ENCODE peak calls at places on chromosomes 4 and X, in four cellular contexts. O is transverse colon; W is CD8-positive, alpha-beta T cell; N is endodermal cell. R is an unnamed sample. For H3K9me3, H3K4me1 and H3K36me3, the result is how much of the 10 kb centered on the place peaks cover.

GRCh38 chr4:156676116-156676851 is 295.3 kb downstream of the PDGFC start:
- DNase-seq in N (no peak), W (no peak), O (no peak), R (no peak)

GRCh38 chr4:112190684-112191083 is 40.9 kb upstream of the AP1AR start:
- DNase-seq in O (no peak), W (no peak), N (no peak), R (no peak)

GRCh38 chrX:45329217-45329616 is 128.5 kb upstream of the DIPK2B start:
- DNase-seq in W (no peak), O (no peak), N (no peak), R (no peak)

GRCh38 chrX:77299549-77299948 is 147.6 kb upstream of the FGF16 start:
- DNase-seq in N (no peak), O (no peak), W (no peak), R (no peak)

GRCh38 chr4:48570646-48571220 is 80.7 kb downstream of the ZAR1 start:
- DNase-seq in N (no peak), W (no peak), O (no peak), R (no peak)

GRCh38 chr4:47862297-47862696 is 24.4 kb upstream of the CORIN start:
- DNase-seq in O (no peak), W (no peak), N (no peak), R (no peak)

GRCh38 chr4:53365121-53365485 is 758 bp downstream of the SCFD2 start:
- DNase-seq in W (no peak), O (no peak), N (no peak), R (no peak)

GRCh38 chrX:151699746-151700145 is 4.5 kb downstream of the PRRG3 start:
- DNase-seq in N (no peak), W (no peak), O (no peak), R (no peak)

GRCh38 chrX:72301781-72302180 is 3.9 kb downstream of the CITED1 start:
- DNase-seq in N (no peak), O (no peak), W (no peak), R (no peak)

GRCh38 chr4:76697129-76697803 is 200.7 kb downstream of the SOWAHB start:
- DNase-seq in W (no peak), O (no peak), N (no peak), R (no peak)

GRCh38 chr4:3826247-3827172 is 60.3 kb downstream of the ADRA2C start:
- DNase-seq in N (no peak), W (no peak), O (no peak), R (no peak)

GRCh38 chr4:87853891-87854290 is 21.1 kb downstream of the MEPE start:
- DNase-seq in N (no peak), W (no peak), O (no peak), R (no peak)

GRCh38 chr4:26874110-26874509 is 13.5 kb downstream of the STIM2 start:
- DNase-seq in O (no peak), N (peak), W (no peak), R (no peak)

GRCh38 chr4:19177616-19178015 is 1074.1 kb upstream of the SLIT2 start:
- DNase-seq in N (no peak), W (no peak), O (no peak), R (no peak)

GRCh38 chr4:78735697-78736096 is 40.5 kb upstream of the BMP2K start:
- DNase-seq in N (no peak), W (no peak), O (no peak), R (no peak)

GRCh38 chr4:25229804-25230203 is 4.0 kb upstream of the PI4K2B start:
- DNase-seq in N (no peak), W (no peak), O (no peak), R (no peak)

GRCh38 chr4:25221377-25221776 is 12.5 kb upstream of the PI4K2B start:
- DNase-seq in N (no peak), O (no peak), W (no peak), R (no peak)

DNA sequence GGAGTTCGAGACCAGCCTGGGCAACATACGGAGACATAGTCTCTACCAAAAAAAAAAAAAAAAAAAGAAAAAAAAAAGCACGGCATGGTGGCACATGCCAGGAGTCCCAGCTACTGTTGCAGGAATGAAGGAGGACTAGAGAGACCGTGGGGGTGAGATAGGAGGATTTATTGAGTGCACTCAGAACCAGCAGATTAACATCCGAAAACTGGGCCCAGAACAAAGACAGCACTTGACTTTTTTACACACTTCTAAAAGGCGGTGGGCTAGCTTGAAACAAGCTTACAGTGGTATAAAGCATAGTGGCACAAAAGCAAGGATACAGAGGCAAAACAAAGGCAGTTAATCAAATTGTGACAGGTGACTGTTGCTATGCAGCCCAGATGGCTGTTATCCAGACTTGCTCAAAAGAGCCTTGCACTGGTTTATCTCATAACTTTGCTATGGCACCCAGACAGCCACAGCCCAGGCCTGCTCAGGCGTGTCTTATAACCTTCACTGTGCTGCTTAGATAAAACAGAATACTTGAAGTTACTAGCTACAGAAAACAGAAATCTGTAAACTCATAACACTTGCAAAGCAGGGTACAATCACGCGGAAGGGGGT is 10.0 kb upstream of the PI4K2B start:
- DNase-seq in W (no peak), N (peak), O (no peak), R (no peak)
- H3K9me3 ChIP-seq in W (under half), N (half or more), O (under half), R (under half)

DNA sequence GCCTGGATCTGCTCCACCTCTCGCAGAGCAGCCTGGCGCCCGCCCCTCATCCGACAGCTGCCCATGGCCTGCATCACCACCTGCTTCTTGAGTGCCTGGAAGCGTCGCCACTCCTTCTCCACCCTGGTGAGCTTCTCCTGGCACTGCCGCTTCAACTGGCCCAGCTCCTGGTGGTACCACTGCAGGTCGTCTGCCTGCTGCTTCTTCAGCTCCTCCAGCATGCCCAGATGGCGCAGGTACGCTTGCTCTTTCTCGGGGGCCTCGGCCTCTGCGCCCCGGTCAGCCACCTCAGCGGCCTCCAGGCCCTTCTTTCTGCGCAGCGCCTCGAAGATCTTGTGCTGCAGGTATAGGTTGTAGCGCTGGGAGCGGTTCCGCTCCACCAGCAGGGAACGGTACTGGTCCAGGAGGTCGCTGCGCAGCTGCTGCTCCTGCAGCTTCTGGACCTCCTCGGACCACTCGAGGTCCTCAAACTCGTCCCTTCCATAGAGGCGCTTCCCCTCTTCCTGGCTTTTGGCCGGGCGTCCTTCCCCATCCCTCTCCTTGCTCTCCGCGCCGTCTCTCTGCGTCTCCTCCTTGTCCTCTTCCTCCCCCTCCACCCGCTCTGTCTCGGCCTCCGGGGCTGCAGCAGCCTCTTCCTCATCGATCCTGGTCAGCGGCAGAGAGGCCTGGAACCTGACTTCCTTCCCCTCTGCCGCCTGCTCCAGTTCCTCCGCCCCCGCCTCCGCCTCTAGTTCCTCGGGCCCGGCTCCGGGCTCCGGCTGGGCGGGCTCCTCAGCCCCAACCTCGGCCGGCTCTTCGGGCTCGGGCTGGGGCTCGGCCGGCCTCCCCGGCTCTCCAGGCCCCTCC is 1.1 kb upstream of the TADA2B start:
- DNase-seq in N (peak), W (no peak), O (peak), R (no peak)
- H3K4me1 ChIP-seq in N (under half), W (under half), O (under half), R (under half)

GRCh38 chr4:182893490-182893889 is 23.7 kb downstream of the DCTD start:
- DNase-seq in W (no peak), O (no peak), N (no peak), R (no peak)

GRCh38 chr4:182896421-182896820 is 20.8 kb downstream of the DCTD start:
- DNase-seq in O (no peak), N (no peak), W (no peak), R (no peak)

GRCh38 chr4:182897601-182898478 is 19.3 kb downstream of the DCTD start:
- DNase-seq in N (no peak), W (no peak), O (no peak), R (no peak)

GRCh38 chr4:182895791-182896292 is 21.3 kb downstream of the DCTD start:
- DNase-seq in W (no peak), N (no peak), O (peak), R (no peak)

DNA sequence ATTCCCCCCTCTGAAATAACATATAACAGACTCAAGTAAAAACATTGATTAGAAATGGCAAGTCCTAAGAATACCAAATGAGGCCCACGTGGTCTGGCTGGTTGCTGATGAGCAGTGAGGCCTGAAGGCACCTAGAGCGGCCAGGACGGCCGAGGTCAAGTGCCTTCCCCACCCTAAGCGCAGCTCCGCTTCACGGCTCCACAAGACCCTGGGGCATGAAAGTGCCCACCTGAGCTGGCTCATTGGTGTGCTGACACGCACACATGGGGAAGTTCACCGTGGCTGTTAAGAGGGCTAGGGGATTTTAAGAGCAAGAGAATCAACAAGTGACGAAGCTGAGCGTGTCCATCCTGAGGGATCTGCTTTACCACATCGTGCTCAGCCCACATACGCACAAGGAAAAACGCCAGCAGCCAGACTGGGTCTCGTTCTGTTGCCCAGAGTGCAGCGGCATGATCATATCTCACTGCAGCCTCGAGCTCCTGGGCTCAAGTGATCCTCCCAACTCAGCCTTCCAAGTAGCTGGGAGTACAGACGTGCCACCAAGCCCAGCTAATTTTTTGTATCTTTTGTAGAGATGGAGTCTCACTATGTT is 22.4 kb downstream of the DCTD start:
- DNase-seq in O (no peak), W (no peak), N (no peak), R (no peak)
- H3K36me3 ChIP-seq in O (under half), W (under half), N (half or more), R (half or more)

DNA sequence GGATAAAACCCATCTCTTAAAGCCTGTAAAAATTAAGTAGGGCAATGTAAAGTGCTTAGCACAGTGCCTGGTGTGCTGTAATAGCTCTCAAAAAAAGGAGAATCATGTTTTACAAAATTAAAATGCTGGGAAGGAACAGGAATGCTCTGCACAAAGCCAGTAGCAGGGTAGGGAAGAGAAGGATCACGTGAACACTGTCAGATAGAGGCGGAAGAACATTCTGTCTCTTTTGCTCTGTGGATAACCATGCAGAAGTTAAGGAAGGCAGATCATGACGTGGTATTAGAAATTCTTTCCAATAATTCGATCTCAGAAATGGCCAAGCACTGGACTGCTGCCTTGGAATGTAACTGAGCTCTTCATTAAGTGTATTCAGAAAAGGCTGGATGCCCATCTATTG is 136.2 kb upstream of the PDLIM3 start:
- DNase-seq in N (no peak), W (no peak), O (no peak), R (no peak)
- H3K9me3 ChIP-seq in N (under half), W (under half), O (under half), R (under half)

GRCh38 chr4:59762344-59762743 is 1437.8 kb upstream of the ADGRL3 start:
- DNase-seq in N (no peak), W (no peak), O (no peak), R (no peak)

GRCh38 chr4:59759082-59759825 is 1440.9 kb upstream of the ADGRL3 start:
- DNase-seq in W (no peak), N (peak), O (no peak), R (no peak)
- H3K4me1 ChIP-seq in W (under half), N (under half), O (under half), R (under half)

GRCh38 chrX:40127052-40127451 is 29.3 kb upstream of the BCOR start:
- DNase-seq in W (no peak), N (no peak), O (no peak), R (no peak)

GRCh38 chrX:40132751-40133150 is 35.0 kb upstream of the BCOR start:
- DNase-seq in W (no peak), O (peak), N (no peak), R (no peak)

GRCh38 chrX:40130207-40130606 is 32.4 kb upstream of the BCOR start:
- DNase-seq in O (no peak), N (no peak), W (no peak), R (no peak)

GRCh38 chrX:40131644-40132376 is 34.1 kb upstream of the BCOR start:
- DNase-seq in O (no peak), N (no peak), W (no peak), R (no peak)
- H3K36me3 ChIP-seq in O (under half), N (under half), W (under half), R (under half)

GRCh38 chrX:20319054-20319453 is 52.3 kb upstream of the RPS6KA3 start:
- DNase-seq in O (no peak), W (no peak), N (no peak), R (no peak)

GRCh38 chrX:20325786-20326388 is 59.2 kb upstream of the RPS6KA3 start:
- DNase-seq in W (no peak), O (no peak), N (no peak), R (no peak)

GRCh38 chrX:20317873-20318272 is 51.2 kb upstream of the RPS6KA3 start:
- DNase-seq in W (no peak), O (no peak), N (no peak), R (no peak)

GRCh38 chrX:20322887-20323286 is 56.2 kb upstream of the RPS6KA3 start:
- DNase-seq in O (no peak), N (peak), W (no peak), R (no peak)

GRCh38 chrX:20320461-20321159 is 53.9 kb upstream of the RPS6KA3 start:
- DNase-seq in O (no peak), W (no peak), N (no peak), R (no peak)
- H3K9me3 ChIP-seq in O (under half), W (under half), N (under half), R (under half)

DNA sequence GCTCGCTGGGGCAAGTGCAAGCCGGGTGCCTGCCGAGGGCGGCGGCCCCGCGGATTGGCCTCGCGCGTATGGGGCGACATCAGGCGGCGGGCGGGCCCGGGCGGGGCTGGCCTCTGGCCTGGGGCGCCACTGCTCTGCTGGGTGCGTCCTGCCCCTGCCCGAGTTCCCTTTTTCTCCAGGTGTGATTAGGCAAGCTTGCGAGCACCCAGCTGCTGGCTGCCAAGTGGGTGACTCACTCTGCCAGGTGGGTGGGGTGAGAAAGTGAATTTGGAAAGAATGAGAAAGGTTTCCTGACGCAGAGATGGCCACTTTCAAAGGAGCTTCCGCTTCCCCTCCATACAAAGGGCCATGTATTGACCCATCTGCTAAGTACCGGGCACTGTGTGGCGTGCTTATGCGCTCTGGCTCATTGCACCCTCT is 32.5 kb downstream of the FGFBP1 start:
- DNase-seq in O (peak), N (peak), W (no peak), R (peak)
- H3K4me1 ChIP-seq in O (under half), N (under half), W (under half), R (under half)

GRCh38 chrX:67781132-67781531 is 237.3 kb downstream of the AR start:
- DNase-seq in N (no peak), O (no peak), W (no peak), R (no peak)
- H3K36me3 ChIP-seq in N (under half), O (under half), W (under half), R (under half)